ENCODE peak calls at places on chromosomes 4 and X, in five cellular contexts. I, Z, A, D and P are unnamed samples.

GRCh38 chrX:50812995-50813842 is 775 bp downstream of the SHROOM4 start:
- DNase-seq in I (peak), Z (peak), A (peak), D (peak), P (no peak)

GRCh38 chrX:9197231-9197630 is 163.3 kb upstream of the FAM9B start:
- DNase-seq in I (no peak), Z (peak), A (no peak), D (peak), P (no peak)

GRCh38 chrX:39755152-39756032 is 342.4 kb downstream of the BCOR start:
- DNase-seq in I (peak), Z (peak), A (no peak), D (peak), P (no peak)

GRCh38 chr4:7206856-7207567 is 14.7 kb downstream of the SORCS2 start:
- DNase-seq in I (peak), Z (peak), A (no peak), D (peak), P (no peak)

GRCh38 chr4:8191136-8191747 is 7.8 kb upstream of the SH3TC1 start:
- DNase-seq in I (peak), Z (peak), A (no peak), D (peak), P (no peak)

GRCh38 chr4:105560488-105560887 is 8.1 kb downstream of the ARHGEF38 start:
- DNase-seq in I (no peak), Z (peak), A (no peak), D (peak), P (no peak)

GRCh38 chrX:23332888-23333821 is 1.5 kb upstream of the PTCHD1 start:
- DNase-seq in I (peak), Z (no peak), A (no peak), D (no peak), P (no peak)

GRCh38 chr4:26583538-26583864 is 383 bp upstream of the TBC1D19 start:
- DNase-seq in I (no peak), Z (no peak), A (no peak), D (no peak), P (no peak)

GRCh38 chrX:10618911-10619310 is 1.5 kb downstream of the MID1 start:
- DNase-seq in I (no peak), Z (no peak), A (no peak), D (no peak), P (no peak)

GRCh38 chr4:147513051-147513450 is 32.2 kb downstream of the EDNRA start:
- DNase-seq in I (no peak), Z (no peak), A (no peak), D (no peak), P (no peak)

GRCh38 chr4:147515220-147515936 is 34.5 kb downstream of the EDNRA start:
- DNase-seq in I (no peak), Z (no peak), A (no peak), D (peak), P (no peak)

GRCh38 chr4:147511005-147511660 is 30.2 kb downstream of the EDNRA start:
- DNase-seq in I (no peak), Z (no peak), A (no peak), D (no peak), P (no peak)

GRCh38 chr4:147516133-147516532 is 35.2 kb downstream of the EDNRA start:
- DNase-seq in I (no peak), Z (no peak), A (no peak), D (no peak), P (no peak)

GRCh38 chr4:147513952-147514351 is 33.1 kb downstream of the EDNRA start:
- DNase-seq in I (no peak), Z (no peak), A (no peak), D (no peak), P (no peak)
- TF ChIP-seq CTCF in I (no peak), Z (peak), A (peak), D (peak), P (no peak)

GRCh38 chr4:169312690-169313422 is 42.1 kb upstream of the SH3RF1 start:
- DNase-seq in I (no peak), Z (no peak), A (no peak), D (no peak), P (no peak)

GRCh38 chr4:169314906-169315305 is 44.1 kb upstream of the SH3RF1 start:
- DNase-seq in I (peak), Z (peak), A (no peak), D (peak), P (no peak)

GRCh38 chr4:169309326-169309967 is 38.7 kb upstream of the SH3RF1 start:
- DNase-seq in I (no peak), Z (no peak), A (no peak), D (no peak), P (no peak)

GRCh38 chr4:169313732-169314131 is 43.0 kb upstream of the SH3RF1 start:
- DNase-seq in I (no peak), Z (no peak), A (no peak), D (no peak), P (no peak)

DNA sequence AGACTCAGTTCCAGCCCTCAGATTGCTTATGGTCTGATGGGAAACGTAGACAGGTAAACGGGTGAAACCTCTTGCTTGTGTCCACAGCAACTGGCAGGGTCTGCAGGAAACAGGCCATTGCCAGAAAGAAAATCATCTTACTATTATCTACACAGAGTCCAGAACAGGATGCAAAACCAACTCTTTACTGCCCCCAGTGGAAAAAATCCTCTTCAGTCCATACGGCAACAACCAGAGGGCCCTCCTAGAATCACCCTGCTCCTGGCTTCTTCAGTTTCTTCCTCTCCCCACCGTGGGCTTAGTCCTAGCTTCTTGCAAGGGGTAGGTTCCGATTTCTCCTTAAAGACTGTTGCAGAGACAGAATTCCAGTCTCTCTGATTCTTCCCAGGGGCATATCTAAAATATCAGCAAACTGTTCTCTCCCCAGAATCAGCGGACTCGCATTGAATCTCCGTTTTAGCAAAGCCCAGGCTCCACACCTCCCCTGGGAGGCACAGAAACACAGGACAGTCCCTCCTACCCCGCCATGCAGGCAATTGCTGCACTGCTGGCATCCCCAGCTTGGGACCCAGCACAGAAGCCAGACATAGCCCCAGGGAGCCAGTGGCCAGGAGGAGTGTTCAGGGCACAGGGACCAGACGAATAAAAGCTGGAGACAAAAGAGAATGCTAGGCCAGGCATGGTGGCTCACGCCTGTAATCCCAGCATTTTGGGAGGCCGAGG is 41.0 kb upstream of the SH3RF1 start:
- DNase-seq in I (no peak), Z (peak), A (peak), D (peak), P (no peak)
- TF ChIP-seq CTCF in I (peak), Z (peak), A (peak), D (peak), P (no peak)

GRCh38 chrX:49108641-49109040 is 14.9 kb downstream of the GPKOW start:
- DNase-seq in I (no peak), Z (no peak), A (no peak), D (no peak), P (no peak)

GRCh38 chrX:49110417-49110816 is 13.1 kb downstream of the GPKOW start:
- DNase-seq in I (no peak), Z (no peak), A (no peak), D (no peak), P (no peak)

GRCh38 chrX:49106296-49106695 is 17.2 kb downstream of the GPKOW start:
- DNase-seq in I (no peak), Z (no peak), A (no peak), D (no peak), P (no peak)

GRCh38 chrX:49103637-49104036 is 19.9 kb downstream of the GPKOW start:
- DNase-seq in I (no peak), Z (no peak), A (no peak), D (no peak), P (no peak)

GRCh38 chrX:49106930-49107329 is 16.6 kb downstream of the GPKOW start:
- DNase-seq in I (no peak), Z (peak), A (peak), D (peak), P (no peak)
- TF ChIP-seq CTCF in I (peak), Z (peak), A (no peak), D (peak), P (no peak)

GRCh38 chr4:30269850-30270249 is 450.3 kb upstream of the PCDH7 start:
- DNase-seq in I (no peak), Z (no peak), A (no peak), D (no peak), P (no peak)
- TF ChIP-seq CTCF in I (no peak), Z (no peak), A (no peak), D (peak), P (no peak)